ENCODE peak calls at places on chromosome 6, in seven cellular contexts. O is EL, L is Calu3, S is mesothelial cell of epicardium, W is stomach, U is COR-L47, C is HT1080. F is an unnamed sample.

GRCh38 chr6:3341467-3341866 is 82.7 kb downstream of the PSMG4 start:
- DNase-seq in O (no peak), L (no peak), S (no peak), W (no peak), U (no peak), C (peak), F (peak)

GRCh38 chr6:47247227-47247797 is 62.4 kb downstream of the TNFRSF21 start:
- DNase-seq in O (no peak), L (no peak), S (no peak), W (no peak), U (peak), C (no peak), F (no peak)

GRCh38 chr6:151948007-151948745 is 140.7 kb downstream of the ESR1 start:
- DNase-seq in O (peak), L (peak), S (no peak), W (no peak), U (no peak), C (peak), F (no peak)

GRCh38 chr6:39204646-39205244 is 24.5 kb downstream of the KCNK5 start:
- DNase-seq in O (no peak), L (no peak), S (no peak), W (no peak), U (no peak), C (no peak), F (no peak)

GRCh38 chr6:5838656-5839396 is 167.9 kb downstream of the NRN1 start:
- DNase-seq in O (no peak), L (no peak), S (no peak), W (no peak), U (no peak), C (no peak), F (no peak)

GRCh38 chr6:43436577-43437282 is 9.4 kb downstream of the ABCC10 start:
- DNase-seq in O (peak), L (peak), S (no peak), W (peak), U (no peak), C (peak), F (no peak)

GRCh38 chr6:118391086-118391485 is 157.0 kb upstream of the PLN start:
- DNase-seq in O (no peak), L (no peak), S (no peak), W (no peak), U (no peak), C (no peak), F (no peak)

GRCh38 chr6:1670711-1671462 is 61.2 kb downstream of the FOXC1 start:
- DNase-seq in O (peak), L (no peak), S (no peak), W (no peak), U (no peak), C (no peak), F (no peak)

GRCh38 chr6:13014551-13015378 is 298.2 kb downstream of the PHACTR1 start:
- DNase-seq in O (no peak), L (no peak), S (no peak), W (no peak), U (peak), C (no peak), F (peak)

GRCh38 chr6:33781105-33781975 is 7.6 kb downstream of the LEMD2 start:
- DNase-seq in O (peak), L (peak), S (no peak), W (no peak), U (no peak), C (peak), F (no peak)

GRCh38 chr6:79416931-79417330 is 120.3 kb downstream of the LCA5 start:
- DNase-seq in O (no peak), L (no peak), S (no peak), W (no peak), U (no peak), C (no peak), F (no peak)

GRCh38 chr6:41477572-41477971 is 68.6 kb upstream of the FOXP4 start:
- DNase-seq in O (no peak), L (no peak), S (no peak), W (no peak), U (no peak), C (no peak), F (no peak)

GRCh38 chr6:129793447-129793846 is 67.7 kb downstream of the TMEM244 start:
- DNase-seq in O (no peak), L (no peak), S (no peak), W (no peak), U (no peak), C (no peak), F (no peak)

GRCh38 chr6:25482996-25483395 is 169.0 kb upstream of the SCGN start:
- DNase-seq in O (no peak), L (no peak), S (no peak), W (peak), U (no peak), C (no peak), F (no peak)

GRCh38 chr6:13831623-13832022 is 17.3 kb upstream of the MCUR1 start:
- DNase-seq in O (no peak), L (no peak), S (no peak), W (no peak), U (no peak), C (no peak), F (no peak)

GRCh38 chr6:53361549-53362031 is 12.8 kb upstream of the ELOVL5 start:
- DNase-seq in O (peak), L (no peak), S (no peak), W (no peak), U (no peak), C (peak), F (no peak)

GRCh38 chr6:106377061-106377540 is 16.6 kb downstream of the CRYBG1 start:
- DNase-seq in O (peak), L (no peak), S (no peak), W (no peak), U (no peak), C (peak), F (no peak)

GRCh38 chr6:2783188-2783957 is 18.2 kb downstream of the WRNIP1 start:
- DNase-seq in O (no peak), L (no peak), S (no peak), W (no peak), U (no peak), C (no peak), F (no peak)

GRCh38 chr6:166598441-166599138 is 12.1 kb upstream of the RAMACL start:
- DNase-seq in O (peak), L (no peak), S (no peak), W (no peak), U (no peak), C (peak), F (no peak)

GRCh38 chr6:90390379-90390778 is 93.7 kb upstream of the BACH2 start:
- DNase-seq in O (no peak), L (no peak), S (no peak), W (no peak), U (no peak), C (no peak), F (no peak)

GRCh38 chr6:43256670-43257664 is 13.7 kb downstream of the TTBK1 start:
- DNase-seq in O (no peak), L (no peak), S (no peak), W (no peak), U (no peak), C (no peak), F (no peak)

GRCh38 chr6:44011350-44011925 is 115.8 kb downstream of the MRPL14 start:
- DNase-seq in O (no peak), L (no peak), S (no peak), W (no peak), U (no peak), C (no peak), F (no peak)

GRCh38 chr6:145809785-145810184 is 4.8 kb downstream of the FBXO30 start:
- DNase-seq in O (peak), L (no peak), S (no peak), W (no peak), U (no peak), C (no peak), F (no peak)

GRCh38 chr6:23081701-23082100 is 512.3 kb downstream of the HDGFL1 start:
- DNase-seq in O (no peak), L (no peak), S (no peak), W (no peak), U (no peak), C (peak), F (no peak)

GRCh38 chr6:44039191-44039719 is 88.0 kb downstream of the MRPL14 start:
- DNase-seq in O (no peak), L (peak), S (no peak), W (no peak), U (no peak), C (no peak), F (no peak)